ENCODE peak calls at places on chromosomes 4 and X, in nine cellular contexts. One of them, this sample, is unnamed.

GRCh38 chr4:152259866-152260265 is 276.0 kb downstream of the FBXW7 start:
- DNase-seq in CD8-positive, alpha-beta memory T cell: no peak
- DNase-seq in tibial artery: no peak
- DNase-seq in COLO829: no peak
- DNase-seq in mucosa of gallbladder: no peak
- DNase-seq in endothelial cell of umbilical vein: peak; percentile 24
- DNase-seq in body of pancreas: no peak
- DNase-seq in cardiac fibroblast: peak; percentile 80
- DNase-seq in ovary: no peak
- DNase-seq in this sample: no peak

GRCh38 chrX:74931214-74931613 is 6.0 kb upstream of the NEXMIF start:
- DNase-seq in cardiac fibroblast: no peak
- DNase-seq in COLO829: no peak
- DNase-seq in body of pancreas: no peak
- DNase-seq in mucosa of gallbladder: no peak
- DNase-seq in ovary: no peak
- DNase-seq in endothelial cell of umbilical vein: no peak
- DNase-seq in CD8-positive, alpha-beta memory T cell: no peak
- DNase-seq in tibial artery: no peak
- DNase-seq in this sample: no peak

GRCh38 chr4:87128006-87128705 is 92.3 kb downstream of the KLHL8 start:
- DNase-seq in body of pancreas: no peak
- DNase-seq in mucosa of gallbladder: no peak
- DNase-seq in endothelial cell of umbilical vein: no peak
- DNase-seq in ovary: no peak
- DNase-seq in tibial artery: no peak
- DNase-seq in COLO829: no peak
- DNase-seq in CD8-positive, alpha-beta memory T cell: no peak
- DNase-seq in cardiac fibroblast: no peak
- DNase-seq in this sample: no peak

GRCh38 chrX:52995135-52995973 is 37.0 kb upstream of the FAM156A start:
- DNase-seq in mucosa of gallbladder: peak; percentile 94
- DNase-seq in COLO829: peak; percentile 80
- DNase-seq in cardiac fibroblast: peak; percentile 96
- DNase-seq in CD8-positive, alpha-beta memory T cell: peak; percentile 93
- DNase-seq in endothelial cell of umbilical vein: peak; percentile 95
- DNase-seq in ovary: peak; percentile 91
- DNase-seq in body of pancreas: peak; percentile 92
- DNase-seq in tibial artery: peak; percentile 96
- DNase-seq in this sample: peak; percentile 90

GRCh38 chrX:110401142-110401541 is 42.5 kb downstream of the RTL9 start:
- DNase-seq in cardiac fibroblast: no peak
- DNase-seq in endothelial cell of umbilical vein: no peak
- DNase-seq in CD8-positive, alpha-beta memory T cell: no peak
- DNase-seq in COLO829: no peak
- DNase-seq in ovary: no peak
- DNase-seq in tibial artery: no peak
- DNase-seq in mucosa of gallbladder: no peak
- DNase-seq in body of pancreas: no peak
- DNase-seq in this sample: no peak

GRCh38 chr4:82403725-82404124 is 26.5 kb downstream of the HNRNPDL start:
- DNase-seq in CD8-positive, alpha-beta memory T cell: no peak
- DNase-seq in body of pancreas: no peak
- DNase-seq in mucosa of gallbladder: no peak
- DNase-seq in tibial artery: no peak
- DNase-seq in endothelial cell of umbilical vein: no peak
- DNase-seq in COLO829: no peak
- DNase-seq in cardiac fibroblast: no peak
- DNase-seq in ovary: no peak
- DNase-seq in this sample: no peak

GRCh38 chrX:84078991-84079390 is 109.0 kb downstream of the RPS6KA6 start:
- DNase-seq in mucosa of gallbladder: no peak
- DNase-seq in CD8-positive, alpha-beta memory T cell: no peak
- DNase-seq in cardiac fibroblast: no peak
- DNase-seq in COLO829: no peak
- DNase-seq in tibial artery: no peak
- DNase-seq in ovary: no peak
- DNase-seq in endothelial cell of umbilical vein: no peak
- DNase-seq in body of pancreas: no peak
- DNase-seq in this sample: no peak

GRCh38 chr4:32745351-32745750 is 2025.2 kb downstream of the PCDH7 start:
- DNase-seq in cardiac fibroblast: no peak
- DNase-seq in body of pancreas: no peak
- DNase-seq in CD8-positive, alpha-beta memory T cell: no peak
- DNase-seq in COLO829: peak; percentile 1
- DNase-seq in endothelial cell of umbilical vein: no peak
- DNase-seq in mucosa of gallbladder: no peak
- DNase-seq in ovary: no peak
- DNase-seq in tibial artery: no peak
- DNase-seq in this sample: no peak

GRCh38 chr4:183130328-183131155 is 31.5 kb downstream of the WWC2 start:
- DNase-seq in endothelial cell of umbilical vein: peak; percentile 52
- DNase-seq in cardiac fibroblast: peak; percentile 65
- DNase-seq in COLO829: no peak
- DNase-seq in CD8-positive, alpha-beta memory T cell: no peak
- DNase-seq in tibial artery: no peak
- DNase-seq in mucosa of gallbladder: peak; percentile 31
- DNase-seq in body of pancreas: peak; percentile 45
- DNase-seq in ovary: no peak
- DNase-seq in this sample: no peak

GRCh38 chr4:142406917-142407501 is 439.1 kb downstream of the INPP4B start:
- DNase-seq in tibial artery: no peak
- DNase-seq in body of pancreas: no peak
- DNase-seq in ovary: no peak
- DNase-seq in endothelial cell of umbilical vein: no peak
- DNase-seq in COLO829: peak; percentile 49
- DNase-seq in CD8-positive, alpha-beta memory T cell: peak; percentile 47
- DNase-seq in cardiac fibroblast: peak; percentile 12
- DNase-seq in mucosa of gallbladder: no peak
- DNase-seq in this sample: no peak

GRCh38 chr4:141587897-141588296 is 48.5 kb upstream of the IL15 start:
- DNase-seq in COLO829: peak; percentile 10
- DNase-seq in ovary: no peak
- DNase-seq in endothelial cell of umbilical vein: no peak
- DNase-seq in tibial artery: no peak
- DNase-seq in mucosa of gallbladder: no peak
- DNase-seq in body of pancreas: no peak
- DNase-seq in cardiac fibroblast: peak; percentile 47
- DNase-seq in CD8-positive, alpha-beta memory T cell: no peak
- DNase-seq in this sample: no peak

GRCh38 chr4:3399277-3400194 is 42.2 kb upstream of the HGFAC start:
- DNase-seq in COLO829: no peak
- DNase-seq in ovary: no peak
- DNase-seq in mucosa of gallbladder: no peak
- DNase-seq in CD8-positive, alpha-beta memory T cell: no peak
- DNase-seq in body of pancreas: no peak
- DNase-seq in cardiac fibroblast: peak; percentile 43
- DNase-seq in endothelial cell of umbilical vein: peak; percentile 58
- DNase-seq in tibial artery: peak; percentile 88
- DNase-seq in this sample: no peak

GRCh38 chr4:185115827-185116232 is 27.2 kb upstream of the SLC25A4 start:
- DNase-seq in CD8-positive, alpha-beta memory T cell: no peak
- DNase-seq in body of pancreas: peak; percentile 86
- DNase-seq in cardiac fibroblast: peak; percentile 94
- DNase-seq in mucosa of gallbladder: peak; percentile 73
- DNase-seq in endothelial cell of umbilical vein: peak; percentile 51
- DNase-seq in ovary: peak; percentile 85
- DNase-seq in tibial artery: peak; percentile 67
- DNase-seq in COLO829: peak; percentile 69
- DNase-seq in this sample: peak; percentile 63